ENCODE peak calls at places on chromosomes 11 and 22, in seven cellular contexts. G is WERI-Rb-1, O is H1, P is psoas muscle, Z is bronchial epithelial cell, L is HCT116, J is hepatocyte. Q is an unnamed sample.

GRCh38 chr22:25482868-25483639 is 81.4 kb upstream of the GRK3 start:
- DNase-seq in Z (no peak), O (no peak), P (no peak), G (no peak), J (no peak), L (no peak), Q (no peak)

GRCh38 chr11:1581976-1582375 is 3.1 kb downstream of the KRTAP5-1 start:
- DNase-seq in Z (no peak), O (no peak), L (no peak), J (no peak), P (no peak), G (no peak), Q (no peak)

GRCh38 chr11:128508785-128509518 is 78.4 kb downstream of the ETS1 start:
- DNase-seq in O (no peak), L (no peak), P (no peak), Z (peak), J (no peak), G (no peak), Q (no peak)

GRCh38 chr22:19234126-19234896 is 55.8 kb upstream of the SLC25A1 start:
- DNase-seq in Z (no peak), O (no peak), G (no peak), L (no peak), J (no peak), P (no peak), Q (no peak)

GRCh38 chr11:65083834-65084597 is at the start of the genes CDCA5 and ZFPL1:
- DNase-seq in O (peak), Z (peak), J (peak), L (peak), P (peak), G (peak), Q (peak)

GRCh38 chr22:41021655-41022454 is 70.5 kb upstream of the EP300 start:
- DNase-seq in P (peak), O (no peak), L (peak), J (peak), Z (peak), G (peak), Q (peak)

GRCh38 chr11:67031791-67032561 is 9.0 kb downstream of the SYT12 start:
- DNase-seq in L (no peak), G (no peak), P (no peak), Z (no peak), J (no peak), O (no peak), Q (no peak)

GRCh38 chr11:82864268-82864667 is 36.0 kb downstream of the PRCP start:
- DNase-seq in L (peak), P (peak), O (peak), J (peak), G (peak), Z (peak), Q (peak)

GRCh38 chr11:63667993-63668392 is 3.2 kb downstream of the ATL3 start:
- DNase-seq in L (peak), P (no peak), O (no peak), G (no peak), J (peak), Z (peak), Q (no peak)

GRCh38 chr11:92130432-92130831 is 94.2 kb upstream of the FAT3 start:
- DNase-seq in O (no peak), Z (peak), P (no peak), L (no peak), G (no peak), J (no peak), Q (no peak)

GRCh38 chr22:27718186-27719032 is 83.1 kb downstream of the MN1 start:
- DNase-seq in P (peak), Z (peak), G (no peak), J (peak), O (no peak), L (peak), Q (peak)

GRCh38 chr11:59614277-59615131 is 1.1 kb downstream of the OSBP start:
- DNase-seq in P (no peak), J (peak), O (no peak), L (no peak), G (no peak), Z (peak), Q (no peak)

GRCh38 chr11:19889531-19889930 is 176.9 kb downstream of the NAV2 start:
- DNase-seq in J (no peak), P (no peak), G (no peak), Z (no peak), L (no peak), O (no peak), Q (no peak)

GRCh38 chr22:40189979-40190378 is 12.3 kb downstream of the TNRC6B start:
- DNase-seq in Z (no peak), O (no peak), G (no peak), J (no peak), P (no peak), L (no peak), Q (no peak)

GRCh38 chr11:100404907-100405306 is 282.2 kb upstream of the ARHGAP42 start:
- DNase-seq in L (no peak), O (no peak), Z (no peak), J (no peak), G (no peak), P (no peak), Q (no peak)

GRCh38 chr11:47104337-47104950 is 72.2 kb downstream of the ARFGAP2 start:
- DNase-seq in L (no peak), P (no peak), G (no peak), J (no peak), Z (no peak), O (peak), Q (no peak)

GRCh38 chr11:117378966-117379865 is 51.6 kb downstream of the CEP164 start:
- DNase-seq in J (no peak), P (no peak), L (no peak), G (no peak), Z (peak), O (no peak), Q (no peak)

GRCh38 chr11:21636561-21636960 is 556.3 kb upstream of the ANO5 start:
- DNase-seq in G (no peak), Z (no peak), J (no peak), O (no peak), P (no peak), L (no peak), Q (no peak)

GRCh38 chr11:128222245-128222959 is 365.0 kb downstream of the ETS1 start:
- DNase-seq in P (no peak), J (no peak), G (no peak), O (no peak), Z (no peak), L (no peak), Q (no peak)

GRCh38 chr11:5368502-5369043 is 15.0 kb upstream of the OR51M1 start:
- DNase-seq in J (no peak), Z (no peak), O (no peak), L (no peak), G (no peak), P (no peak), Q (no peak)

GRCh38 chr11:118153516-118153915 is 893 bp upstream of the SCN4B start:
- DNase-seq in L (no peak), J (no peak), Z (no peak), G (no peak), P (no peak), O (no peak), Q (no peak)

GRCh38 chr22:22208657-22209056 is 35.9 kb upstream of the VPREB1 start:
- DNase-seq in G (no peak), P (no peak), L (no peak), O (no peak), J (no peak), Z (no peak), Q (no peak)

GRCh38 chr11:71326328-71326940 is 74.1 kb upstream of the SHANK2 start:
- DNase-seq in O (no peak), G (no peak), Z (no peak), L (no peak), P (no peak), J (no peak), Q (peak)

GRCh38 chr11:91707652-91708051 is 517.0 kb upstream of the FAT3 start:
- DNase-seq in G (no peak), P (no peak), L (no peak), Z (no peak), O (no peak), J (no peak), Q (no peak)

GRCh38 chr22:42336527-42337227 is 66.2 kb upstream of the TCF20 start:
- DNase-seq in Z (no peak), P (no peak), G (no peak), J (no peak), L (no peak), O (no peak), Q (no peak)

GRCh38 chr11:121692236-121692635 is 239.5 kb upstream of the SORL1-AS1 start:
- DNase-seq in L (no peak), Z (no peak), O (no peak), G (no peak), J (no peak), P (no peak), Q (no peak)

GRCh38 chr11:132886335-132886734 is 646.0 kb downstream of the OPCML start:
- DNase-seq in G (peak), L (no peak), J (no peak), P (no peak), Z (peak), O (no peak), Q (no peak)

GRCh38 chr22:42461511-42461910 is 29.3 kb upstream of the NFAM1 start:
- DNase-seq in O (no peak), Z (no peak), P (no peak), J (no peak), L (no peak), G (no peak), Q (no peak)

GRCh38 chr11:112368402-112368801 is 107.7 kb upstream of the PLET1 start:
- DNase-seq in O (no peak), Z (peak), L (no peak), J (peak), P (no peak), G (no peak), Q (no peak)

GRCh38 chr11:10274726-10275125 is 19.3 kb downstream of the SBF2 start:
- DNase-seq in O (no peak), J (no peak), L (no peak), P (no peak), G (no peak), Z (no peak), Q (no peak)

GRCh38 chr11:1275021-1275420 is 34.4 kb downstream of the TOLLIP start:
- DNase-seq in O (no peak), J (no peak), G (no peak), L (no peak), P (no peak), Z (no peak), Q (no peak)

GRCh38 chr11:10488121-10488580 is 33.1 kb downstream of the AMPD3 start:
- DNase-seq in P (no peak), J (no peak), G (no peak), L (peak), O (no peak), Z (peak), Q (peak)

GRCh38 chr11:2940166-2940929 is 11.1 kb upstream of the PHLDA2 start:
- DNase-seq in Z (peak), L (peak), G (no peak), O (no peak), J (no peak), P (peak), Q (peak)

GRCh38 chr22:24162377-24162927 is 18.8 kb upstream of the SUSD2 start:
- DNase-seq in G (no peak), J (no peak), O (no peak), P (no peak), Z (no peak), L (no peak), Q (no peak)

GRCh38 chr11:134750619-134751018 is 338.6 kb upstream of the B3GAT1 start:
- DNase-seq in P (no peak), L (no peak), O (no peak), Z (no peak), J (no peak), G (no peak), Q (peak)

GRCh38 chr11:114275295-114275694 is 20.9 kb upstream of the NNMT start:
- DNase-seq in O (no peak), P (peak), G (no peak), Z (no peak), J (no peak), L (no peak), Q (no peak)

GRCh38 chr22:26725012-26725676 is 67.8 kb downstream of the MIAT start:
- DNase-seq in L (no peak), J (no peak), P (no peak), O (no peak), Z (no peak), G (no peak), Q (no peak)

GRCh38 chr11:15903246-15903645 is 453.1 kb downstream of the SOX6 start:
- DNase-seq in L (no peak), G (no peak), J (peak), Z (peak), P (no peak), O (no peak), Q (no peak)

GRCh38 chr11:15905334-15905733 is 451.0 kb downstream of the SOX6 start:
- DNase-seq in P (peak), Z (no peak), L (no peak), J (no peak), G (no peak), O (no peak), Q (no peak)

GRCh38 chr11:15907806-15908205 is 448.5 kb downstream of the SOX6 start:
- DNase-seq in O (no peak), Z (no peak), J (no peak), L (no peak), P (no peak), G (no peak), Q (no peak)

GRCh38 chr11:15905815-15906214 is 450.5 kb downstream of the SOX6 start:
- DNase-seq in O (no peak), G (no peak), P (peak), L (no peak), J (no peak), Z (no peak), Q (peak)

GRCh38 chr11:15906481-15907035 is 449.8 kb downstream of the SOX6 start:
- DNase-seq in O (no peak), Z (no peak), J (no peak), G (no peak), L (no peak), P (no peak), Q (no peak)
- H3K4me3 ChIP-seq in O (no peak), Z (no peak), J (no peak), G (no peak), L (no peak), P (no peak), Q (no peak)

GRCh38 chr11:35148163-35148562 is 9.2 kb downstream of the CD44 start:
- DNase-seq in O (no peak), P (no peak), L (no peak), Z (no peak), J (no peak), G (no peak), Q (no peak)
- H3K4me3 ChIP-seq in O (no peak), P (no peak), L (no peak), Z (no peak), J (no peak), G (no peak), Q (no peak)

GRCh38 chr11:74466916-74467885 is at the start of gene KCNE3:
- DNase-seq in P (peak), G (no peak), O (no peak), Z (no peak), J (peak), L (no peak), Q (peak)
- H3K4me3 ChIP-seq in P (peak), G (no peak), O (peak), Z (peak), J (peak), L (no peak), Q (no peak)

DNA sequence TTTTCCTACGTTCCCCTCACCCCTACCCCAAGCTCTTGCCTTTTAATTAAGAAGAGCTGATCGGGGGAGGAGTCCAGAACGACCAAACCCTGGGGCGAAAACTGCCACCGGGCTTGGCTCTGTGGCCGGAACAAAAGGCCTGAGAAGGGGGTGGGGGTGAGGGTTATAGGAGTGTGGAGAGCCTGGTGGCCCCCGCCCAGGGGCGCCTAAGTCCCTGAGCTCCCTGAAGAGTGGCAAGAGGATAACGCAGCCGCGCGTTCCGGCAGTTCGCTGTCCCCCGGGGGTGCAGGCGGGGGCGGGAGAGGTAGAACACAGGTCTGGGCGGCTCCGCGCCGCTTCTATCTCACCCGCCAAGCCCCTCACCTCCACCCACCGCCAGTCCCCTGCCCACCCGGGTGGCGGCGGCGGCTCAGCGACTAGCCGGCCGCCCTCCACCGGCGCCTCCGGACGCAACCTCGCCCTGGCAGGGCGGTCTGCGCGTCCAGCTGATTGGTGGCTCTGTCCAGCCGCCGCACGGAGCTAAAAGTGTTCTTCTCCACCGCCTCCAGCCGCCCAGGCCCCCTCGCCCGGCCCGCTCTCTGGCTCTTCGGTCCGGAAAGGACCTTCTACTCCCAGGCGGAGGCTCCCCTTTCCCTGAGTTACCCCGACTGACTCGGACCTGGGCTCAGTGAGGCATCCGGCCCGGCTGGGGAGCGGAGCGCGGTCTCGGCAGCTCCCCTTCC is 18.8 kb upstream of the BDNF start:
- DNase-seq in Z (no peak), P (no peak), L (no peak), G (peak), J (peak), O (no peak), Q (peak)
- H3K4me3 ChIP-seq in Z (peak), P (peak), L (peak), G (peak), J (peak), O (peak), Q (peak)